ENCODE peak calls at places on chromosome 17, in four cellular contexts. F is aorta; D is activated CD8-positive, alpha-beta T cell treated with anti-CD3 and anti-CD28 coated beads for 36 hours; K is left lung. L is an unnamed sample.
A peak's percentile ranks its signal among the peaks of the same experiment; 100 is the strongest.

GRCh38 chr17:36149296-36149820 is 27.1 kb downstream of the TBC1D3B start:
- ATAC-seq in K (peak; percentile 49), F (peak; percentile 73), D (peak; percentile 56), L (peak; percentile 70)

GRCh38 chr17:64051153-64051552 is 30.7 kb upstream of the ICAM2 start:
- ATAC-seq in F (no peak), K (no peak), D (peak; percentile 95), L (no peak)

GRCh38 chr17:66952031-66952524 is 12.4 kb upstream of the CACNG4 start:
- ATAC-seq in K (peak; percentile 88), D (no peak), F (no peak), L (peak; percentile 86)

GRCh38 chr17:30203471-30203981 is 32.0 kb downstream of the SLC6A4 start:
- ATAC-seq in K (no peak), D (peak; percentile 39), F (no peak), L (no peak)

GRCh38 chr17:48460055-48460454 is 30.0 kb upstream of the SKAP1 start:
- ATAC-seq in D (no peak), K (no peak), F (no peak), L (no peak)

GRCh38 chr17:79728908-79729471 is 1.8 kb upstream of the ENPP7 start:
- ATAC-seq in F (peak; percentile 34), K (peak; percentile 5), D (peak; percentile 17), L (peak; percentile 22)

GRCh38 chr17:14856156-14856555 is 409.0 kb downstream of the PMP22 start:
- ATAC-seq in F (no peak), K (no peak), D (no peak), L (no peak)

GRCh38 chr17:20053343-20053964 is 44.3 kb downstream of the SPECC1 start:
- ATAC-seq in K (peak; percentile 47), F (no peak), D (no peak), L (no peak)

GRCh38 chr17:57784226-57784895 is 39.3 kb upstream of the CCDC182 start:
- ATAC-seq in F (no peak), K (no peak), D (no peak), L (no peak)

GRCh38 chr17:78458739-78459335 is 80.4 kb downstream of the PGS1 start:
- ATAC-seq in K (no peak), F (peak; percentile 8), D (no peak), L (no peak)

GRCh38 chr17:1915889-1916288 is 86.1 kb downstream of the RPA1 start:
- ATAC-seq in F (no peak), K (no peak), D (no peak), L (no peak)

GRCh38 chr17:78925662-78926555 is 722 bp upstream of the TIMP2 start:
- ATAC-seq in K (peak; percentile 68), D (no peak), F (peak; percentile 86), L (peak; percentile 90)

GRCh38 chr17:50425001-50425681 is 877 bp upstream of the ACSF2 start:
- ATAC-seq in K (no peak), F (no peak), D (no peak), L (peak; percentile 2)